ENCODE peak calls at places on chromosome 21, in six cellular contexts. L is astrocyte, M is endodermal cell, Y is HFFc6, B is lung microvascular endothelial cell, Q is HTR-8/SVneo. Z is an unnamed sample.

GRCh38 chr21:33027401-33028185 is 1.9 kb downstream of the OLIG2 start:
- DNase-seq in L (no peak), M (peak; percentile 75), Y (no peak), B (no peak), Q (no peak), Z (no peak)

GRCh38 chr21:34557261-34557660 is 45.3 kb upstream of the KCNE1 start:
- DNase-seq in L (no peak), M (no peak), Y (no peak), B (no peak), Q (no peak), Z (no peak)

GRCh38 chr21:34815831-34816700 is 147.3 kb downstream of the CLIC6 start:
- DNase-seq in L (no peak), M (no peak), Y (no peak), B (no peak), Q (no peak), Z (no peak)

GRCh38 chr21:46599251-46599572 is 5.7 kb downstream of the S100B start:
- DNase-seq in L (peak; percentile 92), M (no peak), Y (peak; percentile 89), B (peak; percentile 95), Q (no peak), Z (peak; percentile 70)

GRCh38 chr21:28758042-28758882 is 234.4 kb downstream of the LTN1 start:
- DNase-seq in L (no peak), M (no peak), Y (no peak), B (no peak), Q (no peak), Z (no peak)

GRCh38 chr21:15759469-15759868 is 29.7 kb downstream of the USP25 start:
- DNase-seq in L (no peak), M (no peak), Y (no peak), B (no peak), Q (no peak), Z (no peak)

GRCh38 chr21:35616090-35616489 is 444.2 kb downstream of the SETD4 start:
- DNase-seq in L (peak; percentile 39), M (no peak), Y (peak; percentile 41), B (peak; percentile 17), Q (no peak), Z (no peak)

GRCh38 chr21:42787613-42788012 is 91.7 kb downstream of the WDR4 start:
- DNase-seq in L (no peak), M (no peak), Y (no peak), B (no peak), Q (no peak), Z (no peak)

GRCh38 chr21:44353200-44353970 is at the start of gene TRPM2:
- DNase-seq in L (no peak), M (no peak), Y (no peak), B (no peak), Q (no peak), Z (no peak)

GRCh38 chr21:34526618-34527290 is 14.7 kb upstream of the KCNE1 start:
- DNase-seq in L (peak; percentile 100), M (peak; percentile 82), Y (peak; percentile 99), B (peak; percentile 96), Q (peak; percentile 94), Z (no peak)

GRCh38 chr21:28822882-28823335 is 169.8 kb downstream of the LTN1 start:
- DNase-seq in L (no peak), M (no peak), Y (peak; percentile 77), B (peak; percentile 15), Q (peak; percentile 22), Z (peak; percentile 54)

GRCh38 chr21:34524671-34525601 is 12.9 kb upstream of the KCNE1 start:
- DNase-seq in L (peak; percentile 81), M (peak; percentile 89), Y (peak; percentile 35), B (peak; percentile 37), Q (no peak), Z (no peak)

GRCh38 chr21:45333583-45334121 is 46.0 kb upstream of the POFUT2 start:
- DNase-seq in L (no peak), M (peak; percentile 77), Y (no peak), B (no peak), Q (no peak), Z (no peak)

GRCh38 chr21:22201669-22202068 is 1203.5 kb downstream of the NCAM2 start:
- DNase-seq in L (no peak), M (no peak), Y (no peak), B (no peak), Q (no peak), Z (no peak)

GRCh38 chr21:45149021-45149420 is 74.6 kb downstream of the ADARB1 start:
- DNase-seq in L (no peak), M (no peak), Y (no peak), B (no peak), Q (no peak), Z (no peak)

GRCh38 chr21:41189147-41189538 is 21.2 kb downstream of the BACE2 start:
- DNase-seq in L (no peak), M (no peak), Y (no peak), B (no peak), Q (no peak), Z (no peak)

GRCh38 chr21:37380349-37381323 is 14.1 kb downstream of the DYRK1A start:
- DNase-seq in L (no peak), M (no peak), Y (no peak), B (no peak), Q (no peak), Z (no peak)

GRCh38 chr21:32412998-32413504 is 545 bp downstream of the EVA1C start:
- DNase-seq in L (no peak), M (no peak), Y (no peak), B (peak; percentile 59), Q (no peak), Z (no peak)

GRCh38 chr21:33355355-33355754 is 30.6 kb downstream of the IFNAR1 start:
- DNase-seq in L (no peak), M (no peak), Y (no peak), B (peak; percentile 21), Q (no peak), Z (no peak)

GRCh38 chr21:32994305-32994704 is 31.4 kb upstream of the OLIG2 start:
- DNase-seq in L (no peak), M (no peak), Y (peak; percentile 21), B (peak; percentile 56), Q (peak; percentile 19), Z (no peak)

GRCh38 chr21:33196956-33197374 is 32.8 kb upstream of the IFNAR2 start:
- DNase-seq in L (peak; percentile 34), M (peak; percentile 91), Y (peak; percentile 41), B (peak; percentile 77), Q (peak; percentile 53), Z (peak; percentile 61)

GRCh38 chr21:26965567-26966359 is 1.1 kb downstream of the ADAMTS5 start:
- DNase-seq in L (no peak), M (peak; percentile 95), Y (no peak), B (no peak), Q (no peak), Z (peak; percentile 61)

GRCh38 chr21:32102426-32102825 is 176.4 kb downstream of the MIS18A start:
- DNase-seq in L (no peak), M (no peak), Y (no peak), B (no peak), Q (no peak), Z (no peak)

GRCh38 chr21:42513151-42513984 is at the start of gene SLC37A1:
- DNase-seq in L (no peak), M (peak; percentile 81), Y (no peak), B (peak; percentile 35), Q (no peak), Z (no peak)

GRCh38 chr21:36698160-36699025 is 522 bp upstream of the SIM2 start:
- DNase-seq in L (no peak), M (peak; percentile 83), Y (no peak), B (no peak), Q (peak; percentile 61), Z (no peak)

GRCh38 chr21:39010629-39011404 is 172.4 kb downstream of the PSMG1 start:
- DNase-seq in L (no peak), M (no peak), Y (no peak), B (no peak), Q (no peak), Z (no peak)

GRCh38 chr21:40615503-40616376 is 231.2 kb downstream of the DSCAM start:
- DNase-seq in L (peak; percentile 51), M (no peak), Y (peak; percentile 20), B (no peak), Q (no peak), Z (peak; percentile 24)

GRCh38 chr21:38475519-38475918 is 22.8 kb downstream of the ERG start:
- DNase-seq in L (no peak), M (peak; percentile 72), Y (no peak), B (no peak), Q (no peak), Z (no peak)